ENCODE peak calls at places on chromosomes 16 and 17, in nine cellular contexts. A is progenitor cell of endocrine pancreas, R is GM06990, C is AG04450, Q is dorsolateral prefrontal cortex, P is GM23338, K is A549, U is stomach, E is GM13976. T is an unnamed sample.

GRCh38 chr17:55710410-55710809 is 12.3 kb downstream of the TMEM100 start:
- DNase-seq in A (no peak), R (no peak), C (no peak), Q (no peak), P (no peak), K (no peak), U (no peak), E (no peak), T (no peak)

GRCh38 chr17:38743556-38744171 is 4.5 kb downstream of the PCGF2 start:
- DNase-seq in A (no peak), R (no peak), C (no peak), Q (no peak), P (peak), K (no peak), U (no peak), E (no peak), T (no peak)

GRCh38 chr16:86891121-86891520 is 312.8 kb downstream of the FOXL1 start:
- DNase-seq in A (no peak), R (no peak), C (no peak), Q (no peak), P (no peak), K (no peak), U (no peak), E (no peak), T (no peak)

GRCh38 chr16:56478228-56479049 is 27.1 kb downstream of the OGFOD1 start:
- DNase-seq in A (no peak), R (no peak), C (no peak), Q (no peak), P (no peak), K (no peak), U (no peak), E (no peak), T (no peak)

GRCh38 chr17:12085076-12085949 is 64.6 kb downstream of the MAP2K4 start:
- DNase-seq in A (no peak), R (no peak), C (no peak), Q (no peak), P (peak), K (no peak), U (no peak), E (no peak), T (no peak)

GRCh38 chr17:47733047-47733413 is at the start of gene TBX21:
- DNase-seq in A (peak), R (peak), C (no peak), Q (no peak), P (peak), K (peak), U (peak), E (peak), T (peak)

GRCh38 chr16:29192329-29193247 is 207.7 kb downstream of the LAT start:
- DNase-seq in A (no peak), R (no peak), C (no peak), Q (no peak), P (no peak), K (no peak), U (no peak), E (no peak), T (peak)

GRCh38 chr17:71188811-71189492 is 931.9 kb upstream of the SOX9 start:
- DNase-seq in A (no peak), R (no peak), C (peak), Q (no peak), P (no peak), K (no peak), U (no peak), E (no peak), T (no peak)

GRCh38 chr16:31063495-31063842 is 10.6 kb downstream of the ZNF668 start:
- DNase-seq in A (no peak), R (no peak), C (no peak), Q (no peak), P (peak), K (no peak), U (no peak), E (no peak), T (no peak)

GRCh38 chr17:47199627-47200324 is 9.4 kb upstream of the MYL4 start:
- DNase-seq in A (no peak), R (no peak), C (no peak), Q (no peak), P (no peak), K (no peak), U (no peak), E (peak), T (no peak)

GRCh38 chr16:72887537-72887936 is 160.4 kb downstream of the ZFHX3 start:
- DNase-seq in A (no peak), R (no peak), C (no peak), Q (no peak), P (no peak), K (no peak), U (no peak), E (no peak), T (no peak)

DNA sequence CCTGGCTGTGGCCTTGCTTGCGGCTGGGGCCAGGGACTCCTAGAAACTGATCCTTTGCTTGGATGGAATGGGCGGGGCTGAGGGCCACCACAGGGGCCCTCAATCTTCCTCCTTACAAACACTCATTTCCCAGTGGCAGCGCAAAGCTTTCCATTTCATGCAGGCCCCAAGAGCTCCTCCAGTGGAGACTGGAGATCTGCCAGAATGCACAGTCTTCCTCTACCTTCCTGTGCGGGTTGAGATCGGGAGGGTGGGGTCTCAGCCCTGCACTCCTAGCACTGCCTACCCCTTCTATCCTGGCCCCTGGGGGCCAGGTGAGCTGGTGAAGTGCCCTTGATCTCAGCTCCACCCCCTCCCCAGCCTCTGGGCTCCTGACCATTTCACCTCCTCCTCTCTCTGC is 1.7 kb downstream of the NRN1L start:
- DNase-seq in A (no peak), R (no peak), C (no peak), Q (no peak), P (peak), K (no peak), U (no peak), E (no peak), T (no peak)
- TF ChIP-seq CTCF in A (no peak), R (no peak), C (no peak), Q (no peak), P (no peak), K (no peak), U (no peak), E (no peak), T (no peak)

GRCh38 chr16:643050-643368 is 1.4 kb downstream of the MCRIP2 start:
- DNase-seq in A (no peak), R (no peak), C (no peak), Q (no peak), P (no peak), K (no peak), U (no peak), E (no peak), T (no peak)

GRCh38 chr16:640614-641013 is 1.0 kb upstream of the MCRIP2 start:
- DNase-seq in A (no peak), R (no peak), C (no peak), Q (no peak), P (no peak), K (no peak), U (no peak), E (no peak), T (no peak)

GRCh38 chr16:642189-643049 is 791 bp downstream of the MCRIP2 start:
- DNase-seq in A (no peak), R (peak), C (no peak), Q (no peak), P (peak), K (no peak), U (peak), E (peak), T (no peak)

GRCh38 chr16:638836-639235 is 2.7 kb upstream of the METTL26 start:
- DNase-seq in A (no peak), R (no peak), C (no peak), Q (no peak), P (no peak), K (no peak), U (no peak), E (no peak), T (no peak)

DNA sequence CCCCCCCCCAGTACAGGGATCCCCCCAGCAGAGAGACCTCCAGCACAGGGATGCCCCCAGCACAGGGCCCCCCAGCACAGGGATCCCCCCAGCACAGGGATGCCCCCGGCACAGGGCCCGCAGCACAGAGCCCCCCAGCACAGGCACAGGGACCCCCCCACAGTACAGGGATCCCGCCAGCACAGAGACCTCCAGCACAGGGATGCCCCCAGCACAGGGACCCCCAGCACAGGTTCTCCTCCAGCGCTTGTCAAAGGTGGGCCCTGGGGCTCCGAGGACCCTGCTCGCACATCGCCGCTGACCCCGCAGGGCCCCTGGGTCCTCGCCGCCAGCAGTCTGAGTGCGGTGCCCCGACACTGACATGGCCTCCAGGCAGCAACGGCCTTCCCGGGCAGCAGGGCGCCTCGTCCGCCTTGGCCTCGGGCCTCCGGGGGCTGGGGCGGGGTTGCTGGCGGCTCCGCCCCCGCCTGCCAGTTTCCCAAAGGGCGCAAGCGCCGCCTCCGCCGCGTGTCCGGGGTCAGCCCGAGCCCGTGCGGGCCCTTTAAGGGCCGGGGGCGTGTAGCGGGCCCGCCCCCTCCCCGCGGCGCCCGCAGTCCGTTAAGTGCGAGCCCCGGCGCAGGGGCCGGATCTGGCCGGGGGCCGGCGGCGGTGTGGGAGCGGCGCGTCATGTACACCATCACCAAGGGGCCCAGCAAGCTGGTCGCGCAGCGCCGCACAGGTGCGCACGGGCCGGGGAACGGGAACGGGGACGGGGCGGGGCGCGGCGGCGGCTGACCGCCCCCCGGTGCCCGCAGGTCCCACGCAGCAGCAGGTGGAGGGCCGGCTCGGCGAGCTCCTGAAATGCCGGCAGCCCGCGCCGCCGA is at the start of gene MCRIP2:
- DNase-seq in A (peak), R (peak), C (peak), Q (peak), P (peak), K (peak), U (peak), E (peak), T (no peak)
- TF ChIP-seq CTCF in A (no peak), R (no peak), C (no peak), Q (no peak), P (no peak), K (no peak), U (no peak), E (no peak), T (no peak)

GRCh38 chr16:78478267-78478821 is 378.9 kb downstream of the WWOX start:
- DNase-seq in A (no peak), R (no peak), C (no peak), Q (no peak), P (peak), K (peak), U (no peak), E (no peak), T (no peak)
- TF ChIP-seq CTCF in A (peak), R (peak), C (no peak), Q (peak), P (peak), K (peak), U (no peak), E (no peak), T (no peak)

GRCh38 chr17:45235071-45236001 is 13.7 kb downstream of the FMNL1 start:
- DNase-seq in A (peak), R (peak), C (peak), Q (peak), P (peak), K (peak), U (peak), E (peak), T (peak)

GRCh38 chr17:45238155-45238774 is 16.6 kb downstream of the FMNL1 start:
- DNase-seq in A (no peak), R (no peak), C (no peak), Q (no peak), P (no peak), K (no peak), U (no peak), E (no peak), T (no peak)

GRCh38 chr17:45237686-45238085 is 16.0 kb downstream of the FMNL1 start:
- DNase-seq in A (no peak), R (no peak), C (no peak), Q (no peak), P (no peak), K (no peak), U (no peak), E (no peak), T (no peak)

GRCh38 chr17:45234641-45235040 is 13.0 kb downstream of the FMNL1 start:
- DNase-seq in A (no peak), R (no peak), C (no peak), Q (no peak), P (peak), K (no peak), U (no peak), E (peak), T (no peak)

DNA sequence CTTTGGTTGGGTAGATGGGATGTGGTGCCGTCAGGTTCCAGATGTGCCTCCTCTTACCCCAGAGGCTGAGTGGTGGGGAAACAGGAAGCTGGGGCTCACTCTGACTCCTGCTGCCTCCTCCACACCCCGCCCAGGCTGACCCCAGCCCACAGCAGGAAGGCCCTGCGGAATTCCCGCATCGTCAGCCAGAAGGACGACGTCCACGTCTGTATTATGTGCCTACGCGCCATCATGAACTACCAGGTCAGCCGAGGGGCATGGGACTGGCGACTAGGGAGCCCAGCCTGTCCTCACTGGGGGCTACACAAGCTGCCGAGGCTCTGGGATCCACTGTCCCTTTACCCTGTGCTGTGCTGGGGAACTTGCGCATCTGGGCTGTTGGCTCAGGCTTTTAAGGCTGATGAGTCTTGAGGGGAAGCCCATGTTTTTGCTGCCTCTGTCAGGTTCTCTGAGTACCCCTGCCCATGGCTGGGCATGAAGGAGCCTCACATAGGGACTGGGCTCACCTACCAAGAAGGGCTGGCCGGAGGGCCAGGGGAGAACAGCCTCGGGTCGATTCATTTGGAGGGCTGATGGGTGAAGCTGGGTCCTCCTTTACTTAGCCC is 14.4 kb downstream of the FMNL1 start:
- DNase-seq in A (no peak), R (no peak), C (no peak), Q (no peak), P (no peak), K (no peak), U (no peak), E (no peak), T (peak)
- TF ChIP-seq CTCF in A (peak), R (no peak), C (no peak), Q (peak), P (no peak), K (peak), U (no peak), E (no peak), T (no peak)

GRCh38 chr17:42096360-42097111 is 1.7 kb downstream of the ZNF385C start:
- DNase-seq in A (no peak), R (no peak), C (no peak), Q (no peak), P (no peak), K (no peak), U (no peak), E (no peak), T (no peak)

GRCh38 chr17:42094375-42095069 is 3.8 kb downstream of the ZNF385C start:
- DNase-seq in A (no peak), R (no peak), C (no peak), Q (no peak), P (no peak), K (no peak), U (no peak), E (no peak), T (no peak)

GRCh38 chr17:42101513-42102292 is 3.4 kb upstream of the ZNF385C start:
- DNase-seq in A (peak), R (no peak), C (peak), Q (peak), P (peak), K (peak), U (peak), E (peak), T (no peak)

GRCh38 chr17:42097691-42098661 is at the start of gene ZNF385C:
- DNase-seq in A (no peak), R (no peak), C (no peak), Q (no peak), P (peak), K (no peak), U (peak), E (peak), T (no peak)

DNA sequence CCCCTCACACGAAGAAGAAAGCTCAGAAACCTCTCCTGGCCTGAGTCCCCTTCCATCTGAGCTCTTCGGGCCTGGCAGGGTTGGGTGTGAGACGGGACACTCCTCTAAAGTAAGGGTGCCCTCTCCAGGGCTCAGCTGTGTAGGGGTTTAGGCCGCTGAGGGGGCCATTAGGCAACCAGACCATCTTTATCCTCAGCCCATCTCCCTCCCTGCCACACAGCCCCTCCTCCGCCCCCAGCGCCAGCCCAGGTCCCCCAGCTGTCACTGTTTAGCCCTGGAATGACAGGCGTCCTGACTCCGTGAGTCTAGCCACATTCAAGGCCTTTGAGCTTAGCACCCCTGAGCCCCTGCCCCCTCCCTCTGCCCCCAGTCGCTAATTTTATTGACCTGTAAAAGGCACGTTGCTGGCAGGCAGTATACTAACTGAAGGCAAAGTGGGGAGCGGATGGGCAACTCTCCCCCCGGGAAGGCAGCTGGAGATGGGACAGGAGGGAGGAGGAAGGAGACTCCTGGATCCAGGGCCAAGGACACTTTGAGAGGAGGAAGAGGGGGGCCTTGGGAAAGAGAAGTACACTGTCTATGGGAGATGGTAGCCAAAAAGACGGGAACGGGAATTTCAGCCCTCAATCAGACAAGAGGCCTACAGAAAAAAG is 600 bp upstream of the ZNF385C start:
- DNase-seq in A (no peak), R (no peak), C (no peak), Q (no peak), P (peak), K (no peak), U (no peak), E (no peak), T (no peak)
- TF ChIP-seq CTCF in A (no peak), R (no peak), C (no peak), Q (no peak), P (no peak), K (no peak), U (no peak), E (no peak), T (no peak)

GRCh38 chr17:65530158-65530984 is 31.1 kb downstream of the AXIN2 start:
- DNase-seq in A (no peak), R (no peak), C (no peak), Q (no peak), P (no peak), K (no peak), U (no peak), E (no peak), T (no peak)

GRCh38 chr17:65532491-65532890 is 29.0 kb downstream of the AXIN2 start:
- DNase-seq in A (no peak), R (no peak), C (no peak), Q (no peak), P (no peak), K (no peak), U (no peak), E (no peak), T (peak)

GRCh38 chr17:65530985-65531507 is 30.4 kb downstream of the AXIN2 start:
- DNase-seq in A (no peak), R (no peak), C (peak), Q (no peak), P (no peak), K (no peak), U (no peak), E (no peak), T (no peak)

GRCh38 chr17:65533056-65533745 is 28.2 kb downstream of the AXIN2 start:
- DNase-seq in A (no peak), R (no peak), C (no peak), Q (no peak), P (no peak), K (no peak), U (no peak), E (no peak), T (peak)

GRCh38 chr17:65531508-65532431 is 29.7 kb downstream of the AXIN2 start:
- DNase-seq in A (no peak), R (no peak), C (peak), Q (no peak), P (peak), K (peak), U (peak), E (no peak), T (no peak)
- TF ChIP-seq CTCF in A (no peak), R (no peak), C (peak), Q (peak), P (peak), K (no peak), U (no peak), E (no peak), T (peak)

GRCh38 chr16:8874388-8874787 is 5.6 kb upstream of the CARHSP1 start:
- DNase-seq in A (no peak), R (no peak), C (no peak), Q (no peak), P (no peak), K (no peak), U (no peak), E (no peak), T (no peak)

GRCh38 chr16:8869212-8869987 is 594 bp upstream of the CARHSP1 start:
- DNase-seq in A (no peak), R (no peak), C (no peak), Q (no peak), P (peak), K (no peak), U (no peak), E (peak), T (no peak)

GRCh38 chr16:8868272-8869211 is at the start of gene CARHSP1:
- DNase-seq in A (peak), R (peak), C (no peak), Q (peak), P (peak), K (peak), U (peak), E (peak), T (peak)

GRCh38 chr16:8872071-8872470 is 3.3 kb upstream of the CARHSP1 start:
- DNase-seq in A (no peak), R (no peak), C (no peak), Q (no peak), P (no peak), K (no peak), U (no peak), E (no peak), T (no peak)

GRCh38 chr16:8872967-8873865 is 4.4 kb upstream of the CARHSP1 start:
- DNase-seq in A (no peak), R (no peak), C (no peak), Q (no peak), P (no peak), K (no peak), U (no peak), E (no peak), T (no peak)
- TF ChIP-seq CTCF in A (peak), R (peak), C (no peak), Q (no peak), P (peak), K (peak), U (no peak), E (no peak), T (no peak)